ENCODE peak calls at places on chromosomes 5 and 9, in eight cellular contexts. C is lung, B is adrenal gland, D is tibial nerve, S is neuronal stem cell, Y is WERI-Rb-1, W is upper lobe of right lung, G is ovary. F is an unnamed sample.

GRCh38 chr5:159107308-159107707 is 7.6 kb upstream of the EBF1 start:
- DNase-seq in C (no peak), B (no peak), D (no peak), S (no peak), Y (no peak), W (no peak), G (no peak), F (no peak)

GRCh38 chr5:107248065-107248695 is 422.6 kb downstream of the EFNA5 start:
- DNase-seq in C (peak; percentile 70), B (peak; percentile 56), D (peak; percentile 22), S (peak; percentile 48), Y (peak; percentile 75), W (no peak), G (no peak), F (peak; percentile 16)

GRCh38 chr5:163489745-163490075 is 15.7 kb upstream of the MAT2B start:
- DNase-seq in C (no peak), B (no peak), D (no peak), S (no peak), Y (no peak), W (no peak), G (no peak), F (no peak)

GRCh38 chr5:59661939-59662615 is 231.4 kb downstream of the PDE4D start:
- DNase-seq in C (no peak), B (no peak), D (no peak), S (no peak), Y (peak; percentile 56), W (no peak), G (no peak), F (peak; percentile 55)

GRCh38 chr9:92600742-92601261 is 65.0 kb upstream of the ECM2 start:
- DNase-seq in C (no peak), B (no peak), D (no peak), S (no peak), Y (no peak), W (no peak), G (no peak), F (no peak)

GRCh38 chr5:57735754-57736153 is 253.1 kb upstream of the ACTBL2 start:
- DNase-seq in C (no peak), B (no peak), D (no peak), S (no peak), Y (no peak), W (no peak), G (no peak), F (no peak)

GRCh38 chr5:128036961-128037360 is 46.6 kb upstream of the SLC12A2 start:
- DNase-seq in C (no peak), B (no peak), D (no peak), S (no peak), Y (no peak), W (no peak), G (no peak), F (no peak)

GRCh38 chr9:126676685-126677143 is 63.0 kb downstream of the LMX1B start:
- DNase-seq in C (no peak), B (no peak), D (no peak), S (peak; percentile 71), Y (peak; percentile 88), W (no peak), G (no peak), F (no peak)

GRCh38 chr5:159403906-159404641 is 73.8 kb upstream of the IL12B start:
- DNase-seq in C (no peak), B (no peak), D (no peak), S (no peak), Y (no peak), W (no peak), G (no peak), F (no peak)

GRCh38 chr5:158880514-158881001 is 219.2 kb downstream of the EBF1 start:
- DNase-seq in C (no peak), B (no peak), D (no peak), S (no peak), Y (peak; percentile 17), W (no peak), G (no peak), F (no peak)

GRCh38 chr9:37999501-38000189 is 69.4 kb downstream of the SHB start:
- DNase-seq in C (no peak), B (no peak), D (no peak), S (no peak), Y (no peak), W (no peak), G (no peak), F (no peak)

GRCh38 chr5:143400541-143401252 is 2.8 kb downstream of the NR3C1 start:
- DNase-seq in C (no peak), B (no peak), D (no peak), S (no peak), Y (no peak), W (no peak), G (no peak), F (no peak)

GRCh38 chr5:143401846-143402463 is 1.5 kb downstream of the NR3C1 start:
- DNase-seq in C (no peak), B (no peak), D (no peak), S (peak; percentile 9), Y (no peak), W (no peak), G (no peak), F (no peak)

GRCh38 chr5:143399616-143400540 is 3.6 kb downstream of the NR3C1 start:
- DNase-seq in C (no peak), B (no peak), D (no peak), S (no peak), Y (no peak), W (no peak), G (no peak), F (no peak)

GRCh38 chr5:143402464-143403356 is 776 bp downstream of the NR3C1 start:
- DNase-seq in C (peak; percentile 58), B (peak; percentile 75), D (peak; percentile 40), S (peak; percentile 48), Y (peak; percentile 45), W (peak; percentile 84), G (peak; percentile 76), F (peak; percentile 70)

DNA sequence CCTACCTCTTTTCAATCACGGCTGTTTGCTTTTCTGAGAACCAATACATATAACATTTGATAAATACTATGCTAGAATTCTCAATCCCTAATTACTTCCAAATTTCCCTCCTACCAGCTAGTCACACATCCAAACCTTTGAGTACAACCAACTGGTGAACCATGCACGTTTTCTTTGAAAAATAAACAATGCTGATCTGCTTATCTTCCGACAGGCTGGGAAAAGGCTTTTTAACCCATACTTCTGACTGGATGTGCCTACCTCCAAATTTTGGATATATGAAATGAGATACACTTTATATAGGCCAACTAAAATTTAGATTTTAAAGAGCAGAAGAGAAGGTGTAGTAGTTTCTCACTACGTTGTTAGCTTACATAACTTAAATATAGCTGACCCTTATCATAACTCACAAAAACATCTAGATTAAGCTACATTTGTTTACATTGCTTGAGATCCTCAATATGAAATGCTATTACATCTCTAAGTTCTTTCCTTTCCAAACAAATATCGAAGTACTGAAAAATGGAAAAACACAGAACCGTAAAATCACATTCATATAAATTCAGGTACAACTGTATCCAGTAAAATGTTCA is 2.1 kb downstream of the NR3C1 start:
- DNase-seq in C (no peak), B (no peak), D (no peak), S (no peak), Y (no peak), W (no peak), G (no peak), F (no peak)
- H3K4me3 ChIP-seq in C (no peak overlapping the region), B (no peak overlapping the region), D (peak overlapping the region; percentile 87), S (no peak overlapping the region), Y (no peak overlapping the region), W (peak overlapping the region; percentile 91), G (peak overlapping the region; percentile 86), F (peak overlapping the region; percentile 95)

GRCh38 chr9:19023078-19023477 is 9.9 kb downstream of the SAXO1 start:
- DNase-seq in C (no peak), B (no peak), D (no peak), S (no peak), Y (no peak), W (no peak), G (no peak), F (no peak)
- H3K27ac ChIP-seq in C (no peak overlapping the region), B (no peak overlapping the region), D (no peak overlapping the region), S (no peak overlapping the region), Y (no peak overlapping the region), W (no peak overlapping the region), G (no peak overlapping the region), F (no peak overlapping the region)

GRCh38 chr5:126594077-126594476 is 942 bp downstream of the ALDH7A1 start:
- DNase-seq in C (no peak), B (no peak), D (no peak), S (no peak), Y (no peak), W (no peak), G (no peak), F (no peak)

GRCh38 chr5:126594676-126595485 is at the start of gene ALDH7A1:
- DNase-seq in C (peak; percentile 91), B (peak; percentile 94), D (peak; percentile 83), S (peak; percentile 90), Y (peak; percentile 97), W (peak; percentile 91), G (peak; percentile 95), F (peak; percentile 90)

GRCh38 chr5:126597156-126597555 is 2.1 kb upstream of the ALDH7A1 start:
- DNase-seq in C (no peak), B (no peak), D (no peak), S (no peak), Y (no peak), W (no peak), G (no peak), F (no peak)

GRCh38 chr5:126599499-126599898 is 1.2 kb upstream of the PHAX start:
- DNase-seq in C (no peak), B (no peak), D (no peak), S (no peak), Y (no peak), W (no peak), G (no peak), F (no peak)

GRCh38 chr5:126595486-126596083 is 566 bp upstream of the ALDH7A1 start:
- DNase-seq in C (no peak), B (no peak), D (no peak), S (no peak), Y (no peak), W (no peak), G (no peak), F (no peak)
- H3K4me3 ChIP-seq in C (peak overlapping the region; percentile 28), B (no peak overlapping the region), D (peak overlapping the region; percentile 54), S (peak overlapping the region; percentile 76), Y (peak overlapping the region; percentile 69), W (peak overlapping the region; percentile 75), G (peak overlapping the region; percentile 48), F (peak overlapping the region; percentile 73)

DNA sequence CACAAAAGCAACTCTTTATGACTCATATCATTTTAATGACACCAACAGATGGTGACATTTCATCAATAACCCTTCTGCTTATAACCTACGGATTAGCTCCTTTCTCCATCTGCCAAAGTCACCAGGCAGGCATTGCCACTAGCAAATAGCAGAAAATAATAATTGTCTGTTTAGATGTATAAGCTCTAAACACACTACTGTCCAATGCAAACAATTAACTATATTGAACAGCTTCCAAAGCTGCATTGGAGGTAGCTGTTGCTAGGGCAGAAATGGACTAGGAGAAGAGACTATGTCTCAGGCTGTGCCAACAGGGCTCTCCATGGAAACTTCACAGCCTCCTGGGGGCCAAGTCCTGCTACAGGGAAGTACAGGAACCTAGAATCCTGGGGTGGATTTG is 143.9 kb downstream of the ACER2 start:
- DNase-seq in C (no peak), B (no peak), D (no peak), S (no peak), Y (peak; percentile 23), W (no peak), G (no peak), F (no peak)
- H3K27ac ChIP-seq in C (no peak overlapping the region), B (no peak overlapping the region), D (no peak overlapping the region), S (no peak overlapping the region), Y (peak overlapping the region; percentile 67), W (no peak overlapping the region), G (no peak overlapping the region), F (no peak overlapping the region)

F was measured in Peyer's patch.